ENCODE peak calls at places on chromosome 1, in seven cellular contexts. G is mesendoderm, B is endodermal cell, Z is GM23338, I is K562, E is cardiac muscle cell, N is Karpas-422. T is an unnamed sample. For H3K27me3, the result is how much of the 10 kb centered on the place peaks cover.

GRCh38 chr1:162908780-162909179 is 47.8 kb upstream of the CCDC190 start:
- DNase-seq in I (no peak), E (peak), G (no peak), N (no peak), B (no peak), Z (no peak), T (no peak)

GRCh38 chr1:84062496-84062895 is 63.6 kb upstream of the TTLL7 start:
- DNase-seq in E (no peak), Z (no peak), N (no peak), B (no peak), G (no peak), I (no peak), T (no peak)

GRCh38 chr1:229129306-229130027 is 141.4 kb upstream of the RAB4A start:
- DNase-seq in E (no peak), N (no peak), I (no peak), B (peak), Z (no peak), G (peak), T (no peak)

GRCh38 chr1:177959793-177960515 is 9.9 kb downstream of the SEC16B start:
- DNase-seq in B (no peak), E (peak), Z (peak), N (peak), G (peak), I (no peak), T (no peak)

GRCh38 chr1:228037401-228038386 is 30.9 kb downstream of the WNT3A start:
- DNase-seq in E (peak), B (peak), N (no peak), G (peak), Z (peak), I (no peak), T (no peak)

GRCh38 chr1:113981962-113982931 is 3.0 kb downstream of the OLFML3 start:
- DNase-seq in N (no peak), I (no peak), B (no peak), E (peak), Z (no peak), G (peak), T (no peak)

GRCh38 chr1:225474986-225475820 is 47.4 kb upstream of the LBR start:
- DNase-seq in I (peak), G (peak), N (peak), B (peak), Z (peak), E (peak), T (peak)

GRCh38 chr1:55334140-55334539 is 119.0 kb upstream of the USP24 start:
- DNase-seq in G (no peak), E (peak), Z (no peak), N (no peak), B (peak), I (no peak), T (no peak)

GRCh38 chr1:151222130-151222529 is 23.8 kb downstream of the PIP5K1A start:
- DNase-seq in Z (no peak), E (peak), G (peak), B (no peak), N (no peak), I (no peak), T (no peak)
- H3K27me3 ChIP-seq in Z (under half), E (under half), G (under half), B (under half), N (under half), I (under half), T (under half)

DNA sequence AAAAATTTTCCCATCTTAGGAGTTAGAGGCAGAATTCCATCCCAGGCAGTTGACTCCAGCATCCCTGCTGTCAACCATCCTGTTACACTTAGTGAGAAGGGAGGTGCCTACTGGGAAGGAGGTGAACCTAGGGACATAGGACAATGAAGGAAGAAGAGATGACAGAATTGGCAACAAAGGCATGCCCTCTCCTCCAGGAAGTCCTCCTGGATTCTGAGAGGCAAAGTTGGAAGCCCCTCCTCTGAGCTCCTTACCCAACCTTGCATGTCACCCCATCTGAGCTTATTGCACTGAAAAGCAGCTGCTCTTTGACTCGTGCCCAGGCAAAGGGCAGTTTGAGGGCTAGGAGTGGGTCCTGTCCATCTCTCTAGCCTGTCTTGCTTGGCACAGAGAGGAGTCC is 66.9 kb downstream of the PAX7 start:
- DNase-seq in B (no peak), G (no peak), Z (no peak), N (no peak), E (no peak), I (no peak), T (no peak)
- H3K27me3 ChIP-seq in B (under half), G (under half), Z (under half), N (under half), E (under half), I (half or more), T (under half)

DNA sequence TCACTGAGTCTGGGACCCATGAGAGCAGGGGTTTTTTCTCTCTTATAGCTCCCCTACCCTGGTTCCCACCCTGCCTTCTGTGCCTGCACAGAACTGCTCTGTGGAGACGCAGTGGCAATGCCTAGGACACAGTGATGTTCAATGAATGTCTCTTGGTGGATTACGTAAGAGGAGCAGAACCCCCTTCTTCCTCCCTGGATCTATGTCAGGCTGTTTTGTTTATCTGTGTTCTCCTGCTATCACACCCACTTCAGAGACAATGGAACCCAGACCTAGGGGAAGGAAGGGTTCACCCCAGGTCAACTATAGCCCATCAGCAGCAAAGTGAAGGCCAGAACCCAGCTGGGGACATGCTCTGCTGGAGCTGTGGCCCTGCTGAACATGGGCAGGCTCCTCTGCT is 2.0 kb downstream of the HPCAL4 start:
- DNase-seq in N (no peak), I (no peak), G (no peak), E (no peak), B (no peak), Z (no peak), T (no peak)
- H3K27me3 ChIP-seq in N (under half), I (half or more), G (half or more), E (half or more), B (half or more), Z (half or more), T (half or more)

DNA sequence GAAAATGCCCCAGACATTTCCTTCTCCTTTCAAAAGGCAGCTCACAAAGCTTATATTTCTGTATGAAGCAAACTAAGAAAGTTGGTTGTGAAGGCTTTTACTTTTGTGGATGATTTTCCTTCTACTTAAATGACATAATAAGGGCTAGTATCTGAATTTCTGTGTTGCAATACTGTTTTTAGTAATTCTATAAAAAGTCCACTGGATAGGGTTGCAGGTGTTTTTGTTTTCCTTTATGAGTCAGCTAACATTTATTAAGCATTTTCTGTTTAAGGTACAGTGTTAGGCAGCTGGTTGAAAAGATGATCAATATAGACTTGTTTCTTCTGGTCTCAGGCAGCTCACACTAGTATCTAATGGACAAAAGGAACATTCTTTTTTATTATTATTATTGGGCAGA is 722.2 kb downstream of the RWDD3 start:
- DNase-seq in E (no peak), N (no peak), G (no peak), I (no peak), Z (no peak), B (no peak), T (no peak)
- H3K27me3 ChIP-seq in E (under half), N (under half), G (under half), I (under half), Z (under half), B (under half), T (under half)

GRCh38 chr1:200038645-200038986 is 11.1 kb downstream of the NR5A2 start:
- DNase-seq in E (no peak), N (no peak), Z (peak), G (peak), I (no peak), B (peak), T (no peak)
- H3K27me3 ChIP-seq in E (half or more), N (under half), Z (half or more), G (half or more), I (half or more), B (half or more), T (under half)

GRCh38 chr1:206556748-206557635 is 49.7 kb downstream of the RASSF5 start:
- DNase-seq in Z (peak), N (peak), B (peak), I (peak), E (peak), G (peak), T (no peak)
- H3K27me3 ChIP-seq in Z (under half), N (under half), B (under half), I (under half), E (under half), G (under half), T (under half)

GRCh38 chr1:51961954-51962353 is 28.5 kb downstream of the RAB3B start:
- DNase-seq in I (no peak), Z (no peak), E (no peak), G (no peak), B (no peak), N (no peak), T (no peak)

GRCh38 chr1:51963592-51964308 is 26.8 kb downstream of the RAB3B start:
- DNase-seq in B (no peak), N (peak), I (peak), E (no peak), G (no peak), Z (no peak), T (no peak)

GRCh38 chr1:51961231-51961630 is 29.3 kb downstream of the RAB3B start:
- DNase-seq in G (no peak), E (no peak), N (no peak), B (no peak), I (no peak), Z (no peak), T (no peak)

GRCh38 chr1:51964309-51964696 is 26.2 kb downstream of the RAB3B start:
- DNase-seq in B (no peak), Z (no peak), G (no peak), I (no peak), N (no peak), E (no peak), T (no peak)

GRCh38 chr1:51962486-51963356 is 27.8 kb downstream of the RAB3B start:
- DNase-seq in E (no peak), B (no peak), G (no peak), Z (no peak), I (no peak), N (no peak), T (no peak)
- H3K27me3 ChIP-seq in E (under half), B (under half), G (under half), Z (under half), I (under half), N (under half), T (under half)

T was measured in iPS DF 6.9.